ENCODE peak calls at places on chromosomes 1 and 21, in ten cellular contexts. One of them, this sample, is unnamed.

GRCh38 chr1:81377406-81377805 is 423.3 kb upstream of the ADGRL2 start:
- DNase-seq in MCF 10A: no peak
- DNase-seq in GM13976: peak
- DNase-seq in tibial artery: no peak
- DNase-seq in AG04450: no peak
- DNase-seq in BE2C: no peak
- DNase-seq in cardiac muscle cell: no peak
- DNase-seq in fibroblast of lung: no peak
- DNase-seq in astrocyte of the spinal cord: no peak
- DNase-seq in cardiac fibroblast: no peak
- DNase-seq in this sample: no peak

GRCh38 chr1:70874826-70875225 is 172.8 kb downstream of the PTGER3 start:
- DNase-seq in MCF 10A: no peak
- DNase-seq in GM13976: no peak
- DNase-seq in cardiac muscle cell: no peak
- DNase-seq in fibroblast of lung: no peak
- DNase-seq in astrocyte of the spinal cord: no peak
- DNase-seq in AG04450: no peak
- DNase-seq in tibial artery: no peak
- DNase-seq in cardiac fibroblast: no peak
- DNase-seq in BE2C: no peak
- DNase-seq in this sample: no peak

GRCh38 chr1:193019442-193020026 is 39.6 kb downstream of the UCHL5 start:
- DNase-seq in MCF 10A: peak
- DNase-seq in cardiac muscle cell: peak
- DNase-seq in fibroblast of lung: peak
- DNase-seq in BE2C: peak
- DNase-seq in cardiac fibroblast: peak
- DNase-seq in tibial artery: no peak
- DNase-seq in AG04450: peak
- DNase-seq in GM13976: peak
- DNase-seq in astrocyte of the spinal cord: peak
- DNase-seq in this sample: no peak

GRCh38 chr1:203440780-203441179 is 34.8 kb upstream of the PRELP start:
- DNase-seq in BE2C: peak
- DNase-seq in fibroblast of lung: peak
- DNase-seq in tibial artery: peak
- DNase-seq in AG04450: peak
- DNase-seq in astrocyte of the spinal cord: peak
- DNase-seq in cardiac fibroblast: peak
- DNase-seq in cardiac muscle cell: peak
- DNase-seq in GM13976: peak
- DNase-seq in MCF 10A: peak
- DNase-seq in this sample: no peak

GRCh38 chr21:15935530-15935929 is 205.7 kb downstream of the USP25 start:
- DNase-seq in AG04450: no peak
- DNase-seq in fibroblast of lung: no peak
- DNase-seq in BE2C: no peak
- DNase-seq in cardiac muscle cell: no peak
- DNase-seq in astrocyte of the spinal cord: no peak
- DNase-seq in tibial artery: no peak
- DNase-seq in GM13976: no peak
- DNase-seq in cardiac fibroblast: no peak
- DNase-seq in MCF 10A: peak
- DNase-seq in this sample: no peak

GRCh38 chr1:163170331-163170730 is 32.4 kb downstream of the RGS5 start:
- DNase-seq in cardiac muscle cell: no peak
- DNase-seq in cardiac fibroblast: peak
- DNase-seq in MCF 10A: no peak
- DNase-seq in astrocyte of the spinal cord: peak
- DNase-seq in BE2C: no peak
- DNase-seq in GM13976: no peak
- DNase-seq in tibial artery: no peak
- DNase-seq in AG04450: no peak
- DNase-seq in fibroblast of lung: peak
- DNase-seq in this sample: no peak

GRCh38 chr1:94600556-94600955 is 59.0 kb upstream of the F3 start:
- DNase-seq in GM13976: no peak
- DNase-seq in cardiac fibroblast: no peak
- DNase-seq in AG04450: no peak
- DNase-seq in MCF 10A: no peak
- DNase-seq in fibroblast of lung: no peak
- DNase-seq in astrocyte of the spinal cord: no peak
- DNase-seq in tibial artery: no peak
- DNase-seq in BE2C: no peak
- DNase-seq in cardiac muscle cell: no peak
- DNase-seq in this sample: no peak

GRCh38 chr1:62076286-62076685 is 118.4 kb upstream of the L1TD1 start:
- DNase-seq in tibial artery: no peak
- DNase-seq in MCF 10A: peak
- DNase-seq in GM13976: no peak
- DNase-seq in fibroblast of lung: peak
- DNase-seq in BE2C: peak
- DNase-seq in astrocyte of the spinal cord: peak
- DNase-seq in AG04450: peak
- DNase-seq in cardiac muscle cell: no peak
- DNase-seq in cardiac fibroblast: peak
- DNase-seq in this sample: no peak

GRCh38 chr1:234490789-234491479 is 12.0 kb upstream of the TARBP1 start:
- DNase-seq in BE2C: no peak
- DNase-seq in astrocyte of the spinal cord: no peak
- DNase-seq in cardiac muscle cell: no peak
- DNase-seq in fibroblast of lung: no peak
- DNase-seq in GM13976: no peak
- DNase-seq in cardiac fibroblast: peak
- DNase-seq in MCF 10A: no peak
- DNase-seq in AG04450: no peak
- DNase-seq in tibial artery: no peak
- DNase-seq in this sample: no peak

GRCh38 chr1:179808503-179808902 is 65.4 kb downstream of the FAM163A start:
- DNase-seq in astrocyte of the spinal cord: no peak
- DNase-seq in fibroblast of lung: peak
- DNase-seq in MCF 10A: no peak
- DNase-seq in tibial artery: no peak
- DNase-seq in cardiac muscle cell: no peak
- DNase-seq in BE2C: no peak
- DNase-seq in AG04450: no peak
- DNase-seq in cardiac fibroblast: no peak
- DNase-seq in GM13976: no peak
- DNase-seq in this sample: no peak

GRCh38 chr1:21547876-21548275 is 38.7 kb downstream of the ALPL start:
- DNase-seq in tibial artery: no peak
- DNase-seq in MCF 10A: no peak
- DNase-seq in BE2C: no peak
- DNase-seq in cardiac muscle cell: no peak
- DNase-seq in cardiac fibroblast: no peak
- DNase-seq in GM13976: no peak
- DNase-seq in astrocyte of the spinal cord: no peak
- DNase-seq in AG04450: no peak
- DNase-seq in fibroblast of lung: no peak
- DNase-seq in this sample: no peak

GRCh38 chr1:165662186-165662585 is 31.2 kb downstream of the MGST3 start:
- DNase-seq in GM13976: no peak
- DNase-seq in MCF 10A: no peak
- DNase-seq in tibial artery: no peak
- DNase-seq in cardiac fibroblast: no peak
- DNase-seq in astrocyte of the spinal cord: no peak
- DNase-seq in fibroblast of lung: no peak
- DNase-seq in cardiac muscle cell: no peak
- DNase-seq in BE2C: no peak
- DNase-seq in AG04450: no peak
- DNase-seq in this sample: no peak

DNA sequence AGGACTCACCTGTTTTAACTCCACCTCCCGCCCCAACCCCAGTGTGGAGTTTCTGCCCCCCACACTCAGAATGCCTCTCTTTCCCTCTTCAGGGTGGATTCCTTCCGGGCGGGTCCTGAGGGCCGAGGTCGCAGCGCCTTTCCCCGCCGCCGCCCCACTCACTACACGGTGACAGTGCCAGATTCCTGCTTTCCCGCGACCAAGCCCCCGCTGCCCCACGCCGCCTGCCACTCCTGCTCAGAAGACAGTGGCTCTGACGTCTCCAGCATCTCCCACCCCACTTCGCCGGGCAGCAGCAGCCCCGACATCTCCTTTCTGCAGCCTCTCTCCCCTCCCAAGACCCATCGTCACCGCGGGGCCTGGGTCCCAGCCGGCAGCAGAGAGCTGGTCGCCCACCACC is 16.7 kb downstream of the INAVA start:
- DNase-seq in AG04450: no peak
- DNase-seq in tibial artery: no peak
- DNase-seq in GM13976: no peak
- DNase-seq in astrocyte of the spinal cord: no peak
- DNase-seq in cardiac fibroblast: no peak
- DNase-seq in BE2C: no peak
- DNase-seq in MCF 10A: no peak
- DNase-seq in fibroblast of lung: no peak
- DNase-seq in cardiac muscle cell: no peak
- DNase-seq in this sample: no peak
- TF ChIP-seq CTCF in AG04450: no peak
- TF ChIP-seq CTCF in tibial artery: no peak
- TF ChIP-seq CTCF in GM13976: no peak
- TF ChIP-seq CTCF in astrocyte of the spinal cord: no peak
- TF ChIP-seq CTCF in cardiac fibroblast: no peak
- TF ChIP-seq CTCF in BE2C: no peak
- TF ChIP-seq CTCF in MCF 10A: no peak
- TF ChIP-seq CTCF in fibroblast of lung: no peak
- TF ChIP-seq CTCF in cardiac muscle cell: no peak
- TF ChIP-seq CTCF in this sample: no peak

DNA sequence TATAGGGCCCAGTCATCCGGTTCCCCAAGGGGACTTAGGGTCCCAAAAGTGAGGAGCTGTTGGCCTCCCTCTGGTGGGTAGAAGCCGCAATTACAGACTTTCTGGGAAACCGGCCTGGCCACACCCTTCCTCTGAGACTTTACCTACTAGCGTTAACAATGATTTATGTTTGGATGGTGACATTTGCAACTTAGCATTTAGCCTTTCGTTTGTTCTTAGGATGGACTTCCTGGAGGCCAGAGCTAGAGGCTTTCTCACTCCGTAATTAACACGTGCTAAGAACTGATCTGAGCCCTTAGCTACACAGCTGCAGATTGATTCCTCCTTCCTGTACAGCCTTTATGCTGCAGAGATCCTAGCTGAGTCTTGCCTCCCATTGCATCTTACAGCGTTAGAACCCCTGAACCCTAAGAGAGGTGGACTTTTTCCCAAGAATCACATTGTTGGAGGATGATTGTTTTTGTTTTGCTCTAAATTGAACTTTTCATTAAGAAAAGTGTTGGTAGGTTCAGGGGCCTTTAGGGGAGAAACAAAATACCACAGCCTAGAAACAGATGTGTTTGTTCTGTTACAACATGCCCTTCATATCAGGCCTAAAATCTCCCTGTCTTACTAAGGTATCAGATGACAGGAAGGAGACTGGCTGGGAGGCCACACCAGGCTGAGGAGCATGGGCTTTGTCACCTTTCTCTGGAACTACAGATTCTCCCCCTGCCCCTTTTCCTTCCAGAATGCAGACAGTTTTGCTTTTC is 2.0 kb downstream of the S100A11 start:
- DNase-seq in GM13976: peak
- DNase-seq in MCF 10A: peak
- DNase-seq in fibroblast of lung: peak
- DNase-seq in AG04450: no peak
- DNase-seq in cardiac muscle cell: peak
- DNase-seq in astrocyte of the spinal cord: peak
- DNase-seq in tibial artery: no peak
- DNase-seq in cardiac fibroblast: peak
- DNase-seq in BE2C: peak
- DNase-seq in this sample: no peak
- TF ChIP-seq CTCF in GM13976: peak
- TF ChIP-seq CTCF in MCF 10A: peak
- TF ChIP-seq CTCF in fibroblast of lung: peak
- TF ChIP-seq CTCF in AG04450: peak
- TF ChIP-seq CTCF in cardiac muscle cell: peak
- TF ChIP-seq CTCF in astrocyte of the spinal cord: peak
- TF ChIP-seq CTCF in tibial artery: peak
- TF ChIP-seq CTCF in cardiac fibroblast: peak
- TF ChIP-seq CTCF in BE2C: peak
- TF ChIP-seq CTCF in this sample: peak

DNA sequence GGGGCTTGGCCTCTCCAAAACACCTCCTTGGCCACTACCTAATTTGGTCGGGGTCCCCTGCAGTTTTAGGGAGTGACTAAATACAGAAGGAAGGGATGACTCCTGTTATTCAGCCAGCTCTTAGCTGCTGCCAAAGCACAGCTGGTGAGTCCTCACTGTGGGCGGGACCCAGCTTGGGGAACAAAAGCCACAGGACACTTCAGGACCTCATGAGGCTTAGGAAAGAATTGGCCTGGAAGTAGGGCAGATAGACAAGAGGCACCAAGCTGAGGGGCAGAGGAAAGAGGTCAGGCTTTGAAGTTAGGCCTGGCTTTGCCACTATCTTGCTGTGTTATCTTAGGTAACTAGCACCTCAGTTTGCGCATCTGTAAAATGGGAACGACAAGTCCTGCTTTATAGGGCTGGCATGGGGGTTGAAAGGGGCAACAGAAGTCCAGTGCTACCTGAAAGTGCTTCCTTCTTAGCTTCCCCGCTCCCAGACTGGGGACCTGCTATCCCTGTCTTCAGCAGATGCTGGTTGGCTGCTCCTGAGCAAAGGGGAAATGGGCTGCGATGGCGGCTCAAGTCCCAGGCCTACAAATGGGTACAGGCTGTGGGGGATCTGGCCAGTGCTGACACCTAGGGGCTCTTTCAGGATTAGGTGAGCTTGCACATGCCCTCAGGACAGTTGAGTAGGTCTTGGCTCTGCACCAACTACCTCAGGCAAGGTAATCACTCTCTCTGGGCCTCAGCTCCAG is 15.7 kb downstream of the IFI6 start:
- DNase-seq in tibial artery: peak
- DNase-seq in BE2C: no peak
- DNase-seq in fibroblast of lung: peak
- DNase-seq in GM13976: no peak
- DNase-seq in AG04450: no peak
- DNase-seq in cardiac fibroblast: peak
- DNase-seq in MCF 10A: peak
- DNase-seq in cardiac muscle cell: no peak
- DNase-seq in astrocyte of the spinal cord: peak
- DNase-seq in this sample: no peak
- TF ChIP-seq CTCF in tibial artery: no peak
- TF ChIP-seq CTCF in BE2C: no peak
- TF ChIP-seq CTCF in fibroblast of lung: no peak
- TF ChIP-seq CTCF in GM13976: no peak
- TF ChIP-seq CTCF in AG04450: no peak
- TF ChIP-seq CTCF in cardiac fibroblast: no peak
- TF ChIP-seq CTCF in MCF 10A: no peak
- TF ChIP-seq CTCF in cardiac muscle cell: no peak
- TF ChIP-seq CTCF in astrocyte of the spinal cord: no peak
- TF ChIP-seq CTCF in this sample: no peak

DNA sequence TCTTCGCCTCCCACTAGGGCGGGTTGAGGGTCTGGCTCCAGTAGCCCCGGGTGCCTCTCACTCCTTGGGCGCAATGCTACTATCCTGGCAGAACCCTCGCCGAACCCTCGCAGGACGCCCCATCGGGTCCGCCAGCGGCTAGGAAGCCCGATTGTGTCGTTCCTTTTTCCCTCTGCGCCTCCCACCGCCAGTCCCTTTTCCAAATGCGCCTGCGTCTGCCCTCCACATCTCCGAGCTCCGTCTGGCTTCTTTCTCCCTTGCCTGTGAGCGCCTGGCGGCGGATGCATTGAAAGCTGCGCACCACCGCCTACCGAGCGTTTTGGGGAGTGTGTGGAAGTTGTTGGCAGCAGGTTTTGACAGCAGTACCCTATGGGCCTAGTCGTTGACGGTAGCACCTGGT is 1.0 kb upstream of the DIRAS3 start:
- DNase-seq in GM13976: no peak
- DNase-seq in BE2C: peak
- DNase-seq in cardiac muscle cell: peak
- DNase-seq in fibroblast of lung: peak
- DNase-seq in astrocyte of the spinal cord: peak
- DNase-seq in cardiac fibroblast: peak
- DNase-seq in MCF 10A: no peak
- DNase-seq in tibial artery: peak
- DNase-seq in AG04450: peak
- DNase-seq in this sample: no peak
- TF ChIP-seq CTCF in GM13976: no peak
- TF ChIP-seq CTCF in BE2C: peak
- TF ChIP-seq CTCF in cardiac muscle cell: peak
- TF ChIP-seq CTCF in fibroblast of lung: peak
- TF ChIP-seq CTCF in astrocyte of the spinal cord: peak
- TF ChIP-seq CTCF in cardiac fibroblast: peak
- TF ChIP-seq CTCF in MCF 10A: no peak
- TF ChIP-seq CTCF in tibial artery: peak
- TF ChIP-seq CTCF in AG04450: peak
- TF ChIP-seq CTCF in this sample: peak

This sample was measured in type B pancreatic cell.